ENCODE peak calls at places on chromosomes 11 and 22, in six cellular contexts. One of them, this sample, is unnamed.

GRCh38 chr11:5891216-5891800 is 1.7 kb upstream of the OR52E5 start:
- DNase-seq in GM23338: peak
- DNase-seq in OCI-LY7: peak
- DNase-seq in MM.1S: peak
- DNase-seq in GM23248: peak
- DNase-seq in SK-N-SH: peak
- DNase-seq in this sample: peak

GRCh38 chr22:19548964-19549363 is 24.8 kb upstream of the CLDN5 start:
- DNase-seq in GM23338: no peak
- DNase-seq in OCI-LY7: no peak
- DNase-seq in MM.1S: no peak
- DNase-seq in GM23248: no peak
- DNase-seq in SK-N-SH: no peak
- DNase-seq in this sample: no peak

GRCh38 chr11:117548876-117549275 is 221.2 kb downstream of the CEP164 start:
- DNase-seq in GM23338: no peak
- DNase-seq in OCI-LY7: no peak
- DNase-seq in MM.1S: no peak
- DNase-seq in GM23248: no peak
- DNase-seq in SK-N-SH: no peak
- DNase-seq in this sample: no peak

GRCh38 chr11:84909740-84910139 is 717.4 kb downstream of the DLG2 start:
- DNase-seq in GM23338: peak
- DNase-seq in OCI-LY7: no peak
- DNase-seq in MM.1S: no peak
- DNase-seq in GM23248: no peak
- DNase-seq in SK-N-SH: no peak
- DNase-seq in this sample: no peak

GRCh38 chr11:133636686-133637085 is 104.4 kb upstream of the OPCML start:
- DNase-seq in GM23338: peak
- DNase-seq in OCI-LY7: no peak
- DNase-seq in MM.1S: no peak
- DNase-seq in GM23248: no peak
- DNase-seq in SK-N-SH: no peak
- DNase-seq in this sample: no peak

GRCh38 chr11:46294365-46295309 is 17.2 kb downstream of the CREB3L1 start:
- DNase-seq in GM23338: peak
- DNase-seq in OCI-LY7: no peak
- DNase-seq in MM.1S: no peak
- DNase-seq in GM23248: peak
- DNase-seq in SK-N-SH: peak
- DNase-seq in this sample: peak

GRCh38 chr11:120068114-120068573 is 69.8 kb downstream of the TRIM29 start:
- DNase-seq in GM23338: no peak
- DNase-seq in OCI-LY7: no peak
- DNase-seq in MM.1S: no peak
- DNase-seq in GM23248: peak
- DNase-seq in SK-N-SH: peak
- DNase-seq in this sample: peak

GRCh38 chr11:64850979-64851567 is 6.6 kb upstream of the CDC42BPG start:
- DNase-seq in GM23338: peak
- DNase-seq in OCI-LY7: peak
- DNase-seq in MM.1S: peak
- DNase-seq in GM23248: peak
- DNase-seq in SK-N-SH: no peak
- DNase-seq in this sample: no peak

GRCh38 chr11:110176366-110177056 is 83.3 kb downstream of the ZC3H12C start:
- DNase-seq in GM23338: no peak
- DNase-seq in OCI-LY7: no peak
- DNase-seq in MM.1S: no peak
- DNase-seq in GM23248: peak
- DNase-seq in SK-N-SH: no peak
- DNase-seq in this sample: peak

GRCh38 chr11:64877390-64878222 is 815 bp downstream of the EHD1 start:
- DNase-seq in GM23338: no peak
- DNase-seq in OCI-LY7: peak
- DNase-seq in MM.1S: no peak
- DNase-seq in GM23248: peak
- DNase-seq in SK-N-SH: peak
- DNase-seq in this sample: peak

GRCh38 chr22:38715176-38715764 is 9.5 kb downstream of the GTPBP1 start:
- DNase-seq in GM23338: no peak
- DNase-seq in OCI-LY7: no peak
- DNase-seq in MM.1S: no peak
- DNase-seq in GM23248: no peak
- DNase-seq in SK-N-SH: no peak
- DNase-seq in this sample: no peak

GRCh38 chr11:4094348-4095291 is at the start of gene RRM1:
- DNase-seq in GM23338: peak
- DNase-seq in OCI-LY7: peak
- DNase-seq in MM.1S: peak
- DNase-seq in GM23248: peak
- DNase-seq in SK-N-SH: peak
- DNase-seq in this sample: peak

GRCh38 chr11:6927030-6927617 is 898 bp downstream of the ZNF215 start:
- DNase-seq in GM23338: peak
- DNase-seq in OCI-LY7: peak
- DNase-seq in MM.1S: peak
- DNase-seq in GM23248: peak
- DNase-seq in SK-N-SH: no peak
- DNase-seq in this sample: no peak

GRCh38 chr11:46387456-46387855 is 4.1 kb downstream of the CHRM4 start:
- DNase-seq in GM23338: no peak
- DNase-seq in OCI-LY7: no peak
- DNase-seq in MM.1S: no peak
- DNase-seq in GM23248: no peak
- DNase-seq in SK-N-SH: no peak
- DNase-seq in this sample: no peak

GRCh38 chr11:92246637-92247036 is 22.0 kb downstream of the FAT3 start:
- DNase-seq in GM23338: no peak
- DNase-seq in OCI-LY7: no peak
- DNase-seq in MM.1S: no peak
- DNase-seq in GM23248: no peak
- DNase-seq in SK-N-SH: no peak
- DNase-seq in this sample: no peak

GRCh38 chr11:84157639-84158038 is 871.5 kb upstream of the CCDC90B start:
- DNase-seq in GM23338: no peak
- DNase-seq in OCI-LY7: no peak
- DNase-seq in MM.1S: no peak
- DNase-seq in GM23248: no peak
- DNase-seq in SK-N-SH: no peak
- DNase-seq in this sample: no peak

GRCh38 chr11:12591706-12592105 is 82.5 kb upstream of the TEAD1 start:
- DNase-seq in GM23338: no peak
- DNase-seq in OCI-LY7: no peak
- DNase-seq in MM.1S: no peak
- DNase-seq in GM23248: no peak
- DNase-seq in SK-N-SH: no peak
- DNase-seq in this sample: no peak

GRCh38 chr22:41263704-41264103 is 22.3 kb downstream of the RANGAP1 start:
- DNase-seq in GM23338: no peak
- DNase-seq in OCI-LY7: no peak
- DNase-seq in MM.1S: no peak
- DNase-seq in GM23248: peak
- DNase-seq in SK-N-SH: no peak
- DNase-seq in this sample: no peak

GRCh38 chr22:29695129-29695926 is 24.5 kb upstream of the CABP7 start:
- DNase-seq in GM23338: no peak
- DNase-seq in OCI-LY7: no peak
- DNase-seq in MM.1S: no peak
- DNase-seq in GM23248: no peak
- DNase-seq in SK-N-SH: peak
- DNase-seq in this sample: no peak

GRCh38 chr11:86374586-86374985 is at the start of gene CCDC81:
- DNase-seq in GM23338: peak
- DNase-seq in OCI-LY7: no peak
- DNase-seq in MM.1S: no peak
- DNase-seq in GM23248: peak
- DNase-seq in SK-N-SH: no peak
- DNase-seq in this sample: no peak

GRCh38 chr11:20088368-20089260 is 71.7 kb downstream of the DBX1 start:
- DNase-seq in GM23338: no peak
- DNase-seq in OCI-LY7: no peak
- DNase-seq in MM.1S: peak
- DNase-seq in GM23248: no peak
- DNase-seq in SK-N-SH: no peak
- DNase-seq in this sample: no peak

GRCh38 chr11:109729761-109730160 is 307.8 kb downstream of the C11orf87 start:
- DNase-seq in GM23338: peak
- DNase-seq in OCI-LY7: no peak
- DNase-seq in MM.1S: peak
- DNase-seq in GM23248: no peak
- DNase-seq in SK-N-SH: no peak
- DNase-seq in this sample: no peak

GRCh38 chr11:18321622-18321990 is 334 bp downstream of the HPS5 start:
- DNase-seq in GM23338: peak
- DNase-seq in OCI-LY7: peak
- DNase-seq in MM.1S: no peak
- DNase-seq in GM23248: peak
- DNase-seq in SK-N-SH: peak
- DNase-seq in this sample: peak

GRCh38 chr11:67293090-67293489 is 4.0 kb downstream of the ANKRD13D start:
- DNase-seq in GM23338: no peak
- DNase-seq in OCI-LY7: no peak
- DNase-seq in MM.1S: no peak
- DNase-seq in GM23248: peak
- DNase-seq in SK-N-SH: no peak
- DNase-seq in this sample: peak

GRCh38 chr11:17479284-17480214 is 2.9 kb upstream of the ABCC8 start:
- DNase-seq in GM23338: peak
- DNase-seq in OCI-LY7: no peak
- DNase-seq in MM.1S: no peak
- DNase-seq in GM23248: peak
- DNase-seq in SK-N-SH: peak
- DNase-seq in this sample: peak

GRCh38 chr11:65892661-65893317 is 2.3 kb downstream of the CCDC85B start:
- DNase-seq in GM23338: no peak
- DNase-seq in OCI-LY7: no peak
- DNase-seq in MM.1S: no peak
- DNase-seq in GM23248: no peak
- DNase-seq in SK-N-SH: no peak
- DNase-seq in this sample: peak
- TF ChIP-seq EZH2phosphoT487 in GM23338: no peak
- TF ChIP-seq EZH2phosphoT487 in OCI-LY7: no peak
- TF ChIP-seq EZH2phosphoT487 in MM.1S: no peak
- TF ChIP-seq EZH2phosphoT487 in GM23248: no peak
- TF ChIP-seq EZH2phosphoT487 in SK-N-SH: no peak
- TF ChIP-seq EZH2phosphoT487 in this sample: no peak

DNA sequence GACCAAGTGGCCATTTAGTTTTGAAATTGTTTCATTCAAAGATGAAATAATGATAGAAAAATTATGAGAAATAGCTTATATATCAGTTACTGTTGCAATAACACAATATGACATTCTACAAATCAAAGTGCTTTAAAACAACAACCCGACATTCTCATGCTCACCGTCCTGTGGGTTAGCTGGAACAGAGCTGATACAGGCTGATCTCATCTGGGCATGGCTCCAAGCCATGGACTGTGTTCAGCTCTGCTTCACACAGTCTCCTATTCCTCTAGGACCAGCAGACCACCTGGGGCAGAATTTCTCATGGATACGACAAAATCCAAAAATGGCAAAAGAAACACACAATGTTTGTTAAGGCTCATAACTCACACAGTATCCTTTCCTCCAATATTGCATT is 178.6 kb downstream of the CNTN5 start:
- DNase-seq in GM23338: no peak
- DNase-seq in OCI-LY7: no peak
- DNase-seq in MM.1S: no peak
- DNase-seq in GM23248: no peak
- DNase-seq in SK-N-SH: no peak
- DNase-seq in this sample: no peak
- TF ChIP-seq EZH2phosphoT487 in GM23338: no peak
- TF ChIP-seq EZH2phosphoT487 in OCI-LY7: no peak
- TF ChIP-seq EZH2phosphoT487 in MM.1S: no peak
- TF ChIP-seq EZH2phosphoT487 in GM23248: no peak
- TF ChIP-seq EZH2phosphoT487 in SK-N-SH: no peak
- TF ChIP-seq EZH2phosphoT487 in this sample: no peak

GRCh38 chr22:36323182-36323854 is 64.4 kb downstream of the MYH9 start:
- DNase-seq in GM23338: no peak
- DNase-seq in OCI-LY7: no peak
- DNase-seq in MM.1S: no peak
- DNase-seq in GM23248: peak
- DNase-seq in SK-N-SH: no peak
- DNase-seq in this sample: no peak

GRCh38 chr22:36323855-36324331 is 63.9 kb downstream of the MYH9 start:
- DNase-seq in GM23338: no peak
- DNase-seq in OCI-LY7: no peak
- DNase-seq in MM.1S: no peak
- DNase-seq in GM23248: peak
- DNase-seq in SK-N-SH: no peak
- DNase-seq in this sample: no peak

GRCh38 chr22:36326178-36327161 is 61.3 kb downstream of the MYH9 start:
- DNase-seq in GM23338: no peak
- DNase-seq in OCI-LY7: no peak
- DNase-seq in MM.1S: no peak
- DNase-seq in GM23248: no peak
- DNase-seq in SK-N-SH: no peak
- DNase-seq in this sample: no peak

GRCh38 chr22:36324414-36324813 is 63.4 kb downstream of the MYH9 start:
- DNase-seq in GM23338: no peak
- DNase-seq in OCI-LY7: no peak
- DNase-seq in MM.1S: no peak
- DNase-seq in GM23248: peak
- DNase-seq in SK-N-SH: no peak
- DNase-seq in this sample: no peak

DNA sequence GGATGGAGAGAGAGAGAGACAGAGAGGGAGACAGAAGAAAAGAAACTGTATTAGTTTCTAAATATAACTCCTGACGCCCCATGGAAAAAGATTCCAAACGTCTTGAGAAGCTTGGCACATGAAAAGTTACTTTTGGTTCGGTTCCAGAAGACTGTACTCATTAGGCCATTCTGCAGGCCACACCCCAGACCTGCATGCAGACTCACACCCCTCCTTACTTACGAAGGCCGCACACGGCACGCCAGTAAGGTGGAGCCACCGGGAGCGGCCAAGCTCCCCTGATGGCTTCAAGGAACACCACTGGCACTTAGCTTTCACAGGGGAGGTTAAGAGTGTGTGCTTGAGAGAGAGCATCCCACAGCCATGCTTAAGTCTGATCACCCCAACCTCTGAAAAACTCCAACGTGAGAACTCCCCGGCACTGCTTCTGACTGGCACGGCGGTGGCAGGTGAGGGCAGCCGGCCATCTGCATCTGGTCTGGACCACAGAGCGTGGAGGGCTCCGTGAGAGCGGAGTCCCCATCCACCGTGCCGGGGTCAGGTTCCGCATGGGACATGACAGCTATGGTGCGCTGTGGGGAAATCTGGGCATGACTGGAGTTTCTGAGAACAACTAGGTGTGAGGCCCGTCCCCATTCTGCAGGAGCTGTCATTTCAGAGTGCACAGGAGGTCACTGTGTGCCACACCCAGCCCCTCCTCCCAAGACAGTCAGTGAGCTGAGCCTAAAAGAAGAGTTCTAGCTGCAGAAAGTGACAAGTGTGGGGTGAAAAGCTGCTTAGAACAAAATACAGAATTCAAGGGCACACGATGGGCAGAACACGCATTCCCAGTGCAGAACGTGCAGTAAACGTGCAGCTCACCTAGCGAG is 62.4 kb downstream of the MYH9 start:
- DNase-seq in GM23338: no peak
- DNase-seq in OCI-LY7: no peak
- DNase-seq in MM.1S: no peak
- DNase-seq in GM23248: peak
- DNase-seq in SK-N-SH: no peak
- DNase-seq in this sample: no peak
- TF ChIP-seq EZH2phosphoT487 in GM23338: no peak
- TF ChIP-seq EZH2phosphoT487 in OCI-LY7: no peak
- TF ChIP-seq EZH2phosphoT487 in MM.1S: no peak
- TF ChIP-seq EZH2phosphoT487 in GM23248: no peak
- TF ChIP-seq EZH2phosphoT487 in SK-N-SH: no peak
- TF ChIP-seq EZH2phosphoT487 in this sample: no peak

GRCh38 chr11:34819740-34820482 is 96.3 kb downstream of the APIP start:
- DNase-seq in GM23338: no peak
- DNase-seq in OCI-LY7: no peak
- DNase-seq in MM.1S: no peak
- DNase-seq in GM23248: no peak
- DNase-seq in SK-N-SH: no peak
- DNase-seq in this sample: no peak
- TF ChIP-seq EZH2phosphoT487 in GM23338: no peak
- TF ChIP-seq EZH2phosphoT487 in OCI-LY7: no peak
- TF ChIP-seq EZH2phosphoT487 in MM.1S: no peak
- TF ChIP-seq EZH2phosphoT487 in GM23248: no peak
- TF ChIP-seq EZH2phosphoT487 in SK-N-SH: no peak
- TF ChIP-seq EZH2phosphoT487 in this sample: no peak

This sample was measured in PC-3.